ENCODE peak calls at places on chromosomes 11 and 22, in ten cellular contexts. M is lower leg skin, R is AG09309, S is right lobe of liver, A is OCI-LY7, N is WERI-Rb-1, G is body of pancreas, F is IMR-90, P is B cell, D is GM06990. K is an unnamed sample.

GRCh38 chr11:120126543-120126942 is 11.4 kb downstream of the TRIM29 start:
- DNase-seq in M (no peak), R (no peak), S (no peak), A (no peak), N (no peak), G (no peak), F (no peak), P (no peak), D (no peak), K (no peak)

GRCh38 chr11:64078294-64078693 is 42.6 kb downstream of the FLRT1 start:
- DNase-seq in M (no peak), R (no peak), S (no peak), A (no peak), N (peak; percentile 66), G (no peak), F (no peak), P (no peak), D (no peak), K (no peak)

GRCh38 chr11:46918087-46918751 is at the start of gene LRP4:
- DNase-seq in M (no peak), R (no peak), S (peak; percentile 57), A (peak; percentile 70), N (peak; percentile 69), G (peak; percentile 75), F (no peak), P (no peak), D (no peak), K (no peak)

GRCh38 chr11:72041364-72042058 is 38.8 kb downstream of the NUMA1 start:
- DNase-seq in M (peak; percentile 73), R (peak; percentile 60), S (peak; percentile 83), A (peak; percentile 27), N (peak; percentile 57), G (peak; percentile 86), F (peak; percentile 75), P (peak; percentile 46), D (peak; percentile 64), K (peak; percentile 17)

GRCh38 chr11:1055109-1055703 is 18.7 kb upstream of the MUC6 start:
- DNase-seq in M (no peak), R (no peak), S (no peak), A (no peak), N (peak; percentile 4), G (no peak), F (no peak), P (no peak), D (peak; percentile 0), K (no peak)

GRCh38 chr11:44191322-44192014 is 96.0 kb downstream of the EXT2 start:
- DNase-seq in M (no peak), R (no peak), S (no peak), A (no peak), N (no peak), G (no peak), F (no peak), P (no peak), D (no peak), K (no peak)

GRCh38 chr11:94376841-94377240 is 24.4 kb downstream of the GPR83 start:
- DNase-seq in M (no peak), R (no peak), S (no peak), A (no peak), N (no peak), G (no peak), F (no peak), P (no peak), D (no peak), K (no peak)

GRCh38 chr22:36873614-36874308 is 13.0 kb downstream of the NCF4 start:
- DNase-seq in M (no peak), R (peak; percentile 82), S (no peak), A (peak; percentile 33), N (peak; percentile 59), G (peak; percentile 56), F (peak; percentile 45), P (no peak), D (peak; percentile 65), K (no peak)

GRCh38 chr11:110903830-110904229 is 191.6 kb upstream of the ARHGAP20 start:
- DNase-seq in M (no peak), R (no peak), S (no peak), A (no peak), N (no peak), G (no peak), F (peak; percentile 75), P (no peak), D (no peak), K (no peak)

GRCh38 chr11:75841739-75842138 is 26.7 kb downstream of the UVRAG start:
- DNase-seq in M (no peak), R (no peak), S (no peak), A (no peak), N (no peak), G (no peak), F (no peak), P (no peak), D (no peak), K (no peak)

GRCh38 chr11:69301491-69302401 is 7.8 kb downstream of the MYEOV start:
- DNase-seq in M (no peak), R (no peak), S (no peak), A (no peak), N (no peak), G (no peak), F (peak; percentile 91), P (no peak), D (no peak), K (no peak)

GRCh38 chr11:28274216-28274615 is 166.0 kb downstream of the METTL15 start:
- DNase-seq in M (no peak), R (no peak), S (no peak), A (no peak), N (no peak), G (no peak), F (no peak), P (no peak), D (no peak), K (no peak)

DNA sequence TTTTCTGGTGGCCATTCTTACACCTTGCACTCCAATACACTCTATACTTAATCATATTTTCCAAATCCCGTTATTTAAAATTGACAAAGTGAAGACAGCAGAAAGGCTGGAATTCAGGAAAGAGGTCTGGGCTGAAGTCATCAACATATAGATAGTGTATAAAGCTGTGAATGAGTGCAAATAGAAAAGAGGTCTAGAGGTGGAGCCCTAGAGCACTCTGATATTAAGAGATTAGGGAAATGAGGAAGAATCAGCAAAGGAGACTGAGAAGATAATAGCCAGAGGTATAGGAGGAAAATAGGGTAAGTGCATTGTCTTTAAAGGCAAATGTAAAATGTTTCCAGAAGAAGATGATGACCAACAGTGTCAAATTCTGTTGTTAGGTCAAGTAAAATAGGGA is 7.9 kb downstream of the CTR9 start:
- DNase-seq in M (no peak), R (no peak), S (no peak), A (peak; percentile 24), N (no peak), G (no peak), F (no peak), P (no peak), D (no peak), K (no peak)
- TF ChIP-seq CTCF in M (no peak), R (peak; percentile 6), S (no peak), A (peak; percentile 76), N (peak; percentile 23), G (no peak), F (peak; percentile 14), P (peak; percentile 32), D (no peak), K (no peak)

DNA sequence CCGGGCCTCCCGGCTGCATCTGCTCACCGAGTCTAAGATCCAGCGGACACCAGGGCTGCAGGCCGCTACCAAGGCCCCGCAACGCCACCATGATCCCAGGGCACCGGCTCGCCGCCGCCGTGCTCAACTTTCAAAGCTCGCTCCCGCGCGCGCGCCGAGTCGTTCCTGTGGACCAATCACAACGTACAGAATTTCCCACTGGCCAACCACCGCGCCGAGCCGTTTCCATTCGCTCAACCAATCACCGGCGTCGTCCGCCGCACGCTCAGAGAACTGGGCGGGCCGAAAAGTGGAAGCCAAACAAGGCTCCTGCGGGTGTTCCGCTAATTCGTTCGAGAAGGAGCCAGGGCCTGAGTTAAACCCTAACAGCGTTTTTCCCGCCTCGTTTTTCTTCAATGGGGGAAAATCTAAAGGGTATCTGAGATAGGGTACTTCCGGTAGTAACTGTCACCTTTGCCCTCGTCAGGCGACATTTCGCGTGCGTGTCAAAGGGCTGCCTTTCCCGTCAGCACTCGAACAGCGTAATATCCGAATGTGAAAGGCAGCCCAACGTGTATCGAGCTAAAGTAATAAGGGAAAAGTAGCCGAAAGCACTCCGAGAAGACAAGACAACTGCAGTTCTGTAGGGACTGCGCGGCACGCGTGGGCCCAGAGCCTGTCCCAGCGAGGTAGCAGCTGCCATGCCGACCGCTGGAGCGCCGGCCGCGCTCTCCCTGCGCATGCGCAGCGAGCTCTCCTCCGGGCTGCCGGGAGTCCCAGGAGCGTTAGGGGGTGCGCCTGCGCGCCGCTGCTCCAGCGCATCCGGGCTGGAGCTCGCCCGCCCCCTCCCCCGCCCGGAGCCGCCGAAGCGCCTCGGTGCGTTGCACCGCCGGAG is at the start of the genes NCAPD3 and VPS26B:
- DNase-seq in M (peak; percentile 96), R (peak; percentile 76), S (peak; percentile 97), A (peak; percentile 97), N (peak; percentile 97), G (peak; percentile 97), F (peak; percentile 93), P (peak; percentile 96), D (peak; percentile 97), K (peak; percentile 92)
- TF ChIP-seq CTCF in M (no peak), R (no peak), S (no peak), A (no peak), N (no peak), G (peak; percentile 7), F (no peak), P (no peak), D (no peak), K (peak; percentile 19)

DNA sequence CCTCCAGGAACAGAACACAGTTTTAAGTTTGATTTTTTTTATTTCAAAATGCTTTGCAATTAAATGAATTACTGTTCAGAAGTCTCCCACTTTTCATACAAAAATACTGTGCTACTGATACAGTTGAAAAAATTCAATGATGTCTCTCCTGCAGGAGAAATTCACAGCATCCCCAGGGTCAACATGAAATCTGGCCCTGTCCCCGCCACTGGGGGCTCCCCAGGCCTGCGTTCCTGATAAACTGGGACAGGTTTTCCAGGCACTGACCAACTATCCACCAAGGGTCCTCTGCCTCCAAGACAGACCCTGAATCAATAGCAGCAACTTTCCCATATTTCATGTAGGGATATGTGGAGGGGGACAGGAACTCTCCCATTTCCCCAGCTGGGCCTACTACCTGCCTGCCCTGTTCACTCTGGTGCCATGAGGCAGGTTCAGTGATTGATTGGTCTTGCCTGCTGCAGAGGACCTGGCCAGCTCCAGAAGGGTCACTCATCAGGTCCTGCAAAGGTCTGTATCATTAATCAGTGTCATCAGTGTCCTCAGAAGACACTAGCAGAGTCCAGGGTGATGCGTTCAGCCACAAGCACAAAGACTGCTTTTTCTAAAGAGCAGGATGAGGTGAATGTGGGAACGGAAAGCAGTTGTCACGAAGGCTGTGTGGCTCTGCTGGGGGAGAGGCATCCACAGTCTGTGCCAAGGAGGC is 43.4 kb downstream of the PISD start:
- DNase-seq in M (no peak), R (no peak), S (no peak), A (no peak), N (no peak), G (no peak), F (no peak), P (no peak), D (no peak), K (no peak)
- TF ChIP-seq CTCF in M (no peak), R (no peak), S (no peak), A (peak; percentile 32), N (no peak), G (no peak), F (no peak), P (no peak), D (no peak), K (no peak)

DNA sequence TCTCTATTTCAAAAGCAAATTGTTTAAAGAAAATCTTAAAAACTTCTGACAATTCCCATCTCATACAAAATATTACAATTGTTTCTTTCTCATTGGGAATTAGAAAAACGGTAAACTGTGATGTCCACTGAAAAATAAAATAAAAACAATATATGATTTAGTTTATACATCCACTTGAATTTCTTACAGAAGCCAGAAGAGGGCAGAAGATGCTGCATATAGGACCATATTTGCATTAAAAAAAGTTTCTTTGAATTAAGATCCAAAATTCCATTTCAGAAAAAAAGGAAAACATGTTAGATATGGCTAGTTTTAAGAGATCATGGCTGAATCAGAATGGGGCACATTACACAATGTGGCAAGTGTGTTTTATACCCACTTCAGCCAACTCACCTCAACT is 39.3 kb upstream of the LRRC4C start:
- DNase-seq in M (no peak), R (no peak), S (no peak), A (no peak), N (no peak), G (no peak), F (no peak), P (no peak), D (no peak), K (no peak)
- TF ChIP-seq CTCF in M (no peak), R (no peak), S (no peak), A (peak; percentile 59), N (no peak), G (peak; percentile 3), F (peak; percentile 21), P (no peak), D (peak; percentile 22), K (no peak)